ENCODE peak calls at places on chromosomes 4 and X, in six cellular contexts. U is GM20000, Y is heart right ventricle, B is bronchial epithelial cell, L is OCI-LY7, G is GM10248. K is an unnamed sample.

GRCh38 chr4:121408-122084 is 2.8 kb upstream of the ZNF718 start:
- DNase-seq in U (no peak), Y (no peak), B (no peak), L (peak; percentile 18), G (no peak), K (no peak)

GRCh38 chr4:147924604-147925412 is 192.9 kb downstream of the ARHGAP10 start:
- DNase-seq in U (no peak), Y (no peak), B (peak; percentile 15), L (no peak), G (peak; percentile 16), K (no peak)

GRCh38 chr4:122700178-122700725 is 32.3 kb upstream of the BBS12 start:
- DNase-seq in U (no peak), Y (peak; percentile 64), B (peak; percentile 65), L (no peak), G (no peak), K (no peak)

GRCh38 chrX:15745179-15745578 is 7.1 kb downstream of the CA5B start:
- DNase-seq in U (no peak), Y (no peak), B (peak; percentile 32), L (no peak), G (no peak), K (no peak)

GRCh38 chr4:126995235-126995634 is 637.5 kb upstream of the INTU start:
- DNase-seq in U (no peak), Y (no peak), B (no peak), L (no peak), G (no peak), K (no peak)

GRCh38 chrX:152072236-152072635 is 66.1 kb downstream of the MAGEA10 start:
- DNase-seq in U (no peak), Y (no peak), B (peak; percentile 81), L (no peak), G (no peak), K (no peak)

GRCh38 chr4:25184056-25184455 is 23.8 kb upstream of the SEPSECS start:
- DNase-seq in U (no peak), Y (no peak), B (no peak), L (no peak), G (no peak), K (no peak)

GRCh38 chr4:77538144-77538543 is 67.5 kb upstream of the CXCL13 start:
- DNase-seq in U (no peak), Y (no peak), B (peak; percentile 98), L (no peak), G (no peak), K (no peak)

GRCh38 chr4:5036239-5036638 is 15.0 kb upstream of the STK32B start:
- DNase-seq in U (no peak), Y (no peak), B (peak; percentile 10), L (peak; percentile 58), G (no peak), K (no peak)

GRCh38 chr4:183987987-183988392 is 82.9 kb downstream of the STOX2 start:
- DNase-seq in U (no peak), Y (peak; percentile 44), B (peak; percentile 96), L (no peak), G (no peak), K (peak; percentile 87)

GRCh38 chr4:67020079-67020807 is 525.1 kb downstream of the CENPC start:
- DNase-seq in U (no peak), Y (no peak), B (no peak), L (no peak), G (no peak), K (no peak)

GRCh38 chr4:10223782-10224181 is 107.2 kb upstream of the WDR1 start:
- DNase-seq in U (no peak), Y (no peak), B (no peak), L (no peak), G (no peak), K (no peak)

GRCh38 chr4:159555873-159556272 is 453.0 kb downstream of the RAPGEF2 start:
- DNase-seq in U (no peak), Y (no peak), B (no peak), L (no peak), G (no peak), K (no peak)

GRCh38 chr4:109548655-109549054 is 11.4 kb upstream of the MCUB start:
- DNase-seq in U (no peak), Y (no peak), B (peak; percentile 96), L (no peak), G (no peak), K (no peak)

GRCh38 chr4:76306882-76307669 is 543 bp downstream of the STBD1 start:
- DNase-seq in U (peak; percentile 40), Y (peak; percentile 68), B (peak; percentile 29), L (no peak), G (peak; percentile 32), K (no peak)

GRCh38 chrX:122004127-122004526 is 956.7 kb downstream of the GLUD2 start:
- DNase-seq in U (no peak), Y (no peak), B (no peak), L (no peak), G (no peak), K (no peak)

GRCh38 chr4:4867745-4868505 is 8.5 kb downstream of the MSX1 start:
- DNase-seq in U (peak; percentile 33), Y (no peak), B (no peak), L (no peak), G (no peak), K (no peak)

GRCh38 chrX:323721-324628 is 5.4 kb upstream of the GTPBP6 start:
- DNase-seq in U (no peak), Y (no peak), B (peak; percentile 76), L (peak; percentile 71), G (no peak), K (no peak)

GRCh38 chrX:13658602-13659001 is 5.7 kb downstream of the TCEANC start:
- DNase-seq in U (peak; percentile 7), Y (no peak), B (peak; percentile 50), L (peak; percentile 65), G (peak; percentile 22), K (no peak)

GRCh38 chrX:136166221-136166855 is 19.0 kb downstream of the FHL1 start:
- DNase-seq in U (no peak), Y (no peak), B (peak; percentile 39), L (peak; percentile 3), G (no peak), K (no peak)

GRCh38 chrX:112849010-112849409 is 8.4 kb upstream of the AMOT start:
- DNase-seq in U (no peak), Y (no peak), B (no peak), L (peak; percentile 29), G (no peak), K (no peak)

GRCh38 chrX:80430826-80431501 is 10.7 kb downstream of the TENT5D start:
- DNase-seq in U (peak; percentile 2), Y (no peak), B (no peak), L (peak; percentile 7), G (no peak), K (no peak)

GRCh38 chrX:65587616-65588526 is 53.3 kb upstream of the LAS1L start:
- DNase-seq in U (no peak), Y (peak; percentile 78), B (peak; percentile 67), L (no peak), G (no peak), K (peak; percentile 14)

GRCh38 chr4:73142995-73143547 is 73.6 kb upstream of the COX18 start:
- DNase-seq in U (no peak), Y (no peak), B (peak; percentile 10), L (no peak), G (no peak), K (no peak)

GRCh38 chr4:56450342-56450741 is 14.3 kb downstream of the PAICS start:
- DNase-seq in U (no peak), Y (no peak), B (no peak), L (no peak), G (no peak), K (no peak)

GRCh38 chrX:10156199-10157031 is at the start of gene CLCN4:
- DNase-seq in U (peak; percentile 51), Y (peak; percentile 71), B (no peak), L (peak; percentile 65), G (peak; percentile 50), K (no peak)

GRCh38 chr4:21827575-21827974 is 121.0 kb downstream of the KCNIP4 start:
- DNase-seq in U (no peak), Y (no peak), B (no peak), L (no peak), G (no peak), K (no peak)

DNA sequence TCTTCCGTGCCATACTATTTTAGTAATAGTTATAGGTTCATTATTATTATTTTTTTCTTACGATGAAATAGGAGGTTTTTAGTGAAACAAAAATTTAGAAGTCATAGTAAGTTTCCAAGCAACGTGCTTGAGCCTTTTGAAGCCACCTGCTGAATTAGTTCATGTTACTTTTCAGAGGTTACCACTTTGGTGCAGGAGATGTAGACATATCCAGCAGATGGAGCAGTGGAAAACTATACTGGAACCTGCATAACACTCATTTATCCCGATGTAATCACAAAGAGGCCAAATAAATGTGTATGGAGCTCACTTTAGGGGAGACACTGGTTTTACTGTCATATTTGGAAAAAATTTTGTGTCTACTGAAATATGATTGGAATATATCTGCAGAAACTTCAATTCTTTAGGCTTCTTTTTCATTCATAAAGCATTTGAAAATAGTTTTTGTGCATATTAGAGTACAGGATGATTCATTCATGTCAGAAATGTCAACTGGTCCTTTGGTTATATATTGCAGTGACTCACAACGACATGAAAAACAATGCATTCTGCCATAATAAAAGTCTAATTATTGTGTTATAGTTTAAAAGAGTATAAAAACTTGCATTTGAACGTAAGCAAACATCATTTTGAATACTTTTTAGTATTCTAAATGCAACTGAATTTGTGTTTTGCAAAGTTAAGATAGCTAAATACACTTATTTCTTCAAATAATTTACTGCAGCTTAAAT is 2182.9 kb upstream of the TENM3 start:
- DNase-seq in U (peak; percentile 9), Y (no peak), B (peak; percentile 23), L (no peak), G (no peak), K (no peak)
- TF ChIP-seq CTCF in U (no peak), Y (no peak), B (no peak), L (no peak), G (no peak), K (no peak)

GRCh38 chr4:20490734-20491133 is 209.5 kb upstream of the PACRGL start:
- DNase-seq in U (no peak), Y (peak; percentile 14), B (no peak), L (no peak), G (no peak), K (no peak)
- TF ChIP-seq CTCF in U (no peak), Y (no peak), B (no peak), L (no peak), G (no peak), K (no peak)

DNA sequence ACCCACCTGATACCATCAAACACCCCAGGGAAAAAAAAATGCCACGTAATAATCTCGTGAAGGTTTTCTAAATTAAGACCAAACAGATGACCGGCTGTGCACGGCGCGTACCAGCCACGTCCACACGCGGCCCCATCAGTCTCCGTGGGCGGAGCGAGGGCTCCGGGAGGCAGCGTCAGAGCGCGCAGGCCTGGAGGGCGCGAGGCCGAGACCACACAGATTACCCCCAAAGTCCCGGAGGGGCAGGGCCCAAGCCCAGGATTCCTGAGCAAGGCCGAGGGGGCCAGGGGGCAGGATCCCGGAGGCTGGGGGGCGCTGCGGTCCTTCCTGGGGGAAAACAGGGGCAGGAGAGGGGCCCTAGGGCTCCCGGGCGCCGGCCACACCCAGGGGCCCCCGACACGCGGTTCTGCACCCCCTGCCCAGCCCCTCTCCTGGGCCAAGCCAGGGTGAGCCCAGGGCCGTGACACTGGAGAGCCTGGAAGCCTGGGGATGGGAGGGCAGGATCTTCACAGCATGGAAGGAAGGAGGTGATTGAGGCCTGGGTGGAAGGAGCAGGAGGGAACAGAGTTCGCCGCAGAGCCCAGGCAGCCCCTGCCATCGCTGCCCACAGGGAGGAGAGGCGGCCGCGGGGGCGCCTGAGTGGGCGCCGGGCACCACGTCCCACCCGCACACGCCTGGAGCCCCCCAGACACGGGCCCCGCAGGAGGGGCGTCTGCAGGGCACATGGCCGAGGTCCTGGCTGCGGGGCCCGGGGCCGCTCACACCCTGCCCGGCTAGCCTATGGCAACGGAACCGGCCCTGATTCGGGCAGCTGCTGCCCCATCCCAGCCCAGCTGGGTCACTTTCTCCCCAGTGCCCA is 91.7 kb downstream of the FAM53A start:
- DNase-seq in U (no peak), Y (peak; percentile 2), B (no peak), L (no peak), G (no peak), K (no peak)
- TF ChIP-seq CTCF in U (no peak), Y (no peak), B (no peak), L (no peak), G (no peak), K (no peak)

GRCh38 chr4:17324431-17324830 is 187.5 kb downstream of the QDPR start:
- DNase-seq in U (peak; percentile 33), Y (no peak), B (no peak), L (peak; percentile 69), G (peak; percentile 22), K (no peak)
- TF ChIP-seq CTCF in U (peak; percentile 24), Y (peak; percentile 74), B (peak; percentile 37), L (peak; percentile 90), G (no peak), K (peak; percentile 58)

K was measured in ascending aorta.